ENCODE peak calls at places on chromosomes 3 and 15, in ten cellular contexts. O is uterus, I is Peyer's patch, Q is body of pancreas, Z is tibial nerve, C is K562, J is esophagus squamous epithelium, W is IMR-90, L is lower leg skin, M is GM12891. V is an unnamed sample.

GRCh38 chr3:126542340-126543241 is 16.1 kb downstream of the C3orf22 start:
- DNase-seq in Z (no peak), W (no peak), C (no peak), L (no peak), Q (peak; percentile 9), J (no peak), I (peak; percentile 38), O (peak; percentile 8), M (no peak), V (no peak)

GRCh38 chr15:65402971-65403370 is 19.8 kb downstream of the IGDCC4 start:
- DNase-seq in Z (no peak), M (no peak), Q (no peak), L (no peak), C (no peak), I (no peak), J (no peak), O (no peak), W (no peak), V (no peak)

GRCh38 chr3:24829632-24830229 is 335.1 kb upstream of the THRB start:
- DNase-seq in M (no peak), J (no peak), W (no peak), L (no peak), Q (peak; percentile 22), I (no peak), C (no peak), O (peak; percentile 13), Z (no peak), V (no peak)

GRCh38 chr3:50254577-50255250 is 14.2 kb upstream of the SEMA3B start:
- DNase-seq in L (peak; percentile 72), Q (no peak), I (peak; percentile 80), M (no peak), Z (peak; percentile 68), J (no peak), W (no peak), O (no peak), C (no peak), V (no peak)

GRCh38 chr3:54780336-54780735 is 147.5 kb downstream of the LRTM1 start:
- DNase-seq in Q (no peak), M (no peak), Z (no peak), W (no peak), J (no peak), L (no peak), C (no peak), O (no peak), I (no peak), V (no peak)

GRCh38 chr15:87227846-87228245 is 1028.7 kb downstream of the NTRK3 start:
- DNase-seq in Z (no peak), W (peak; percentile 12), I (no peak), L (no peak), J (no peak), C (no peak), M (no peak), O (no peak), Q (no peak), V (no peak)

GRCh38 chr3:55824406-55824805 is 337.3 kb upstream of the WNT5A start:
- DNase-seq in J (no peak), I (no peak), L (no peak), M (no peak), Q (no peak), O (no peak), W (no peak), C (no peak), Z (no peak), V (no peak)

GRCh38 chr3:139173372-139174108 is 128.8 kb upstream of the PRR23C start:
- DNase-seq in O (no peak), Z (no peak), M (no peak), Q (peak; percentile 17), L (no peak), I (no peak), W (no peak), C (peak; percentile 2), J (no peak), V (no peak)

GRCh38 chr3:43102773-43103480 is 3.0 kb downstream of the POMGNT2 start:
- DNase-seq in I (no peak), J (no peak), L (no peak), W (no peak), Q (no peak), M (no peak), Z (no peak), O (no peak), C (no peak), V (peak; percentile 5)

GRCh38 chr15:55007561-55007960 is 189.2 kb downstream of the RSL24D1 start:
- DNase-seq in M (no peak), I (peak; percentile 47), L (peak; percentile 23), W (no peak), J (no peak), O (no peak), Z (peak; percentile 36), C (no peak), Q (no peak), V (no peak)

GRCh38 chr15:97783240-97783639 is 177.3 kb upstream of the ARRDC4 start:
- DNase-seq in W (no peak), M (no peak), I (no peak), Z (no peak), C (no peak), L (no peak), Q (no peak), O (no peak), J (no peak), V (no peak)

GRCh38 chr15:56918046-56918906 is at the start of gene TCF12:
- DNase-seq in Z (peak; percentile 89), I (peak; percentile 95), L (peak; percentile 87), M (peak; percentile 82), Q (peak; percentile 93), C (peak; percentile 93), J (peak; percentile 67), O (peak; percentile 96), W (peak; percentile 95), V (peak; percentile 98)
- TF ChIP-seq POLR2A in Z (peak; percentile 64), I (peak; percentile 74), L (no peak), M (no peak), Q (peak; percentile 90), C (peak; percentile 82), J (peak; percentile 29), O (peak; percentile 79), W (peak; percentile 63), V (peak; percentile 68)

DNA sequence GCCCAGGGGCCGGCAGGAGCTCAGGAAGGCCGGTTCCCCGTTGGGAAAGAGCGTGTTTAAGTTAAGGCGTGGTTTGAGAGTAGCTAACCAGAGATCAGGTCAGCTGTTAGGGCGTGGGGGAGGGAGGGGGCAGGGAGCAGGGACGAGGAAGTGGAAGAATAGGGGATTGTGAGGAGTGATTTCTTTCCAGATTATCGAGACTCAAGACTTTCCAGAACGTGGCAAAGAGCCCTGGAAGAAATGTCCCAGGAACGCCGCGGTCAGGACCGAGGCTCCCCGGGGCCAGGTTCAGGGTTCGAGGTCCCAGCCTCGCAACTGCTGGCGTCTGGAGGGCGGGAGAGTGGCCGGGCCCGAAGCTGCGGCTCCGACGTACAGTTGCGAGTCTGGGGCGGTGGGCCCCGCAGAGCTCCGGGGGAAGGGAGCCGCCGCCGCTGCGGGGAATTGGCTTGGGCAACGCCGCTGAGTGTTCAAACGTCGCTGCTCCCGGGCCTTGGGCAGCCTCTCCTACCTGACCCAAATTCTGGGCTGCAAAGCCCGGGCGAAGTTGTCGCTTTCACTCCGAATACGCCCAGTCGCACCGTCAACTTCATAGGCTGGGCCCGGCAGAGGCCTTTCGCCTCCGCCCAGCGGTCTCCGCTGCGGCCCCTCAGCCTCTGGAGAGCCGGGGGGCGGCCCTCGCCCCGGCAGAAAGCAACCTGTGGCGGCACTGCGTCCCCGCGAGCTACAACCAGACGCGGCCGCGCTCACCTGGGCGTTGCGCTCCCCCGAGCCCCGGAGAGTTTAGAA is 9.5 kb downstream of the ISL2 start:
- DNase-seq in O (no peak), C (no peak), Z (no peak), J (no peak), Q (peak; percentile 16), I (peak; percentile 78), L (no peak), M (peak; percentile 55), W (no peak), V (no peak)
- TF ChIP-seq POLR2A in O (no peak), C (no peak), Z (no peak), J (no peak), Q (no peak), I (no peak), L (no peak), M (no peak), W (no peak), V (no peak)

DNA sequence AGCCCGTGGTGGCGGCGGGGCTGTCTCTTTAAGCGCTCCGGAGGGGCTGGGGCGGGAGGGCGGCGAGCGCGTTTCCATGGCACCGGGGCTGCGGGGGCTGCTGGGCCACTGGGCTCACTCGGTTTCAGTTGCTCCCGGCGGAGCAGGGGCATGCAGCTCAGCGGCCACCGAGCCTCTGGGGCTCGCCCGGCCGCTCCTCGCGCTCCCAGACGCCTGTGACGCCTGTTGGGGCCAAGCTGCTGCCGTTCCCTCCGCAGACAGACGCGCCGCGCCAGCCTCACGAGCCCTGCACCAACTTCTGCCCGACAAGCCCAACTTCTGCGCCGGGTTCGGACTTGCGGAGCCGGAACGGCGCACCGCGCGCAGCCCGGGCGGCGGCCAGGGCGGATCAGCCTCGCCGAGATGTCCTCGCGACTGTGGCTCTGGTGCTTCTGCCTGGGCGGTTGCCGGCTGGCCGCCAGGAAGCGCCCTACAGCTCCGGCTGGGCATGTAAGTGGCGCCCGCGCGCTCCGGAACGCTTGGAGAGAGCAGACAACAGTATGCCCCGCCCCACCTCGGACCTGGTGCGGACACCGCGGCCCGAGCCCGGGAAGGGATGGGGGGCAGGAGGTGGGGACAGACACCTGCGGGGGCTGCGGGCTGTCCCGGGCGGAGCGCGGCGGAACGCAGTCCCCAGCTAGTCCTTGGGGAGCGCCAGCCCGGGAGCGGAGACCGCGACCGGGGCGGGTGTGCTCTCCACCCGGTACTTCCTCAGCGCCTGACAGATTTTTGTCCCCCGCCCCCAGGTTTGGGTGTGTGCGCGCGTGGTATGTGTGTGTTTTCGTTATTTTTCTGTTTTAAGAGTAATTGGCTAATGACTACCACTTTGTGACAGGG is 154.1 kb upstream of the GOLIM4 start:
- DNase-seq in W (peak; percentile 63), C (no peak), O (peak; percentile 32), L (peak; percentile 25), Z (peak; percentile 15), J (no peak), Q (peak; percentile 64), M (peak; percentile 46), I (peak; percentile 62), V (peak; percentile 77)
- TF ChIP-seq POLR2A in W (peak; percentile 40), C (no peak), O (peak; percentile 8), L (no peak), Z (no peak), J (no peak), Q (no peak), M (no peak), I (no peak), V (no peak)

GRCh38 chr3:133181364-133182254 is 143.4 kb downstream of the TMEM108 start:
- DNase-seq in Z (no peak), C (no peak), I (no peak), Q (no peak), L (no peak), O (no peak), M (no peak), J (no peak), W (no peak), V (no peak)
- TF ChIP-seq POLR2A in Z (no peak), C (no peak), I (no peak), Q (no peak), L (no peak), O (no peak), M (no peak), J (no peak), W (no peak), V (no peak)